ENCODE peak calls at places on chromosomes 2 and 18, in seven cellular contexts. C, F, A, M, L, Q and N are unnamed samples.

GRCh38 chr18:25229858-25230257 is 122.1 kb downstream of the ZNF521 start:
- DNase-seq in C (no peak), F (no peak), A (no peak), M (peak; percentile 31), L (no peak), Q (no peak), N (no peak)

GRCh38 chr2:96164459-96165184 is 19.4 kb upstream of the DUSP2 start:
- DNase-seq in C (no peak), F (no peak), A (peak; percentile 51), M (no peak), L (no peak), Q (peak; percentile 35), N (no peak)

GRCh38 chr2:12051831-12052230 is 305.4 kb downstream of the LPIN1 start:
- DNase-seq in C (no peak), F (no peak), A (no peak), M (peak; percentile 84), L (peak; percentile 47), Q (no peak), N (no peak)

GRCh38 chr2:12341919-12342318 is 374.8 kb upstream of the TRIB2 start:
- DNase-seq in C (no peak), F (no peak), A (no peak), M (no peak), L (no peak), Q (no peak), N (no peak)

GRCh38 chr2:135948642-135949355 is 36.6 kb downstream of the DARS1 start:
- DNase-seq in C (no peak), F (no peak), A (no peak), M (peak; percentile 36), L (peak; percentile 5), Q (peak; percentile 11), N (peak; percentile 46)

GRCh38 chr18:21242141-21243040 is at the start of gene GREB1L:
- DNase-seq in C (peak; percentile 72), F (peak; percentile 63), A (no peak), M (peak; percentile 89), L (peak; percentile 67), Q (no peak), N (no peak)

GRCh38 chr2:223909048-223909741 is 35.9 kb downstream of the WDFY1 start:
- DNase-seq in C (no peak), F (no peak), A (no peak), M (no peak), L (peak; percentile 57), Q (no peak), N (no peak)

GRCh38 chr2:26352892-26353291 is 6.3 kb upstream of the ADGRF3 start:
- DNase-seq in C (no peak), F (no peak), A (no peak), M (no peak), L (peak; percentile 20), Q (no peak), N (no peak)

GRCh38 chr2:79512442-79513401 is at the start of gene CTNNA2:
- DNase-seq in C (peak; percentile 69), F (peak; percentile 50), A (no peak), M (no peak), L (peak; percentile 60), Q (no peak), N (no peak)

GRCh38 chr2:42238644-42239288 is 69.6 kb downstream of the EML4 start:
- DNase-seq in C (no peak), F (peak; percentile 62), A (no peak), M (no peak), L (peak; percentile 5), Q (peak; percentile 10), N (no peak)

GRCh38 chr2:119195887-119196286 is 27.7 kb upstream of the STEAP3 start:
- DNase-seq in C (no peak), F (no peak), A (no peak), M (no peak), L (no peak), Q (no peak), N (no peak)

GRCh38 chr2:184879671-184880070 is 281.3 kb downstream of the ZNF804A start:
- DNase-seq in C (no peak), F (no peak), A (no peak), M (peak; percentile 40), L (no peak), Q (no peak), N (no peak)

GRCh38 chr2:234960091-234961088 is 8.6 kb downstream of the SH3BP4 start:
- DNase-seq in C (peak; percentile 26), F (no peak), A (no peak), M (no peak), L (no peak), Q (no peak), N (no peak)

GRCh38 chr18:3305933-3306332 is 44.0 kb downstream of the MYL12B start:
- DNase-seq in C (no peak), F (no peak), A (no peak), M (peak; percentile 7), L (peak; percentile 59), Q (no peak), N (no peak)

GRCh38 chr2:175627405-175627804 is 374.7 kb downstream of the LNPK start:
- DNase-seq in C (no peak), F (no peak), A (no peak), M (peak; percentile 80), L (no peak), Q (no peak), N (peak; percentile 41)

GRCh38 chr2:8159211-8159965 is 522.5 kb upstream of the ID2 start:
- DNase-seq in C (no peak), F (no peak), A (no peak), M (no peak), L (no peak), Q (no peak), N (no peak)

GRCh38 chr18:68665623-68666022 is 49.3 kb downstream of the TMX3 start:
- DNase-seq in C (no peak), F (no peak), A (no peak), M (no peak), L (no peak), Q (no peak), N (no peak)

GRCh38 chr2:44932564-44933392 is 8.7 kb upstream of the SIX3 start:
- DNase-seq in C (no peak), F (no peak), A (no peak), M (no peak), L (no peak), Q (no peak), N (no peak)

GRCh38 chr2:191740776-191741175 is 62.8 kb downstream of the NABP1 start:
- DNase-seq in C (no peak), F (no peak), A (no peak), M (peak; percentile 16), L (no peak), Q (no peak), N (no peak)

GRCh38 chr2:201758229-201758628 is 22.5 kb downstream of the ALS2 start:
- DNase-seq in C (no peak), F (no peak), A (no peak), M (no peak), L (no peak), Q (no peak), N (no peak)

GRCh38 chr2:161119483-161119882 is 40.7 kb upstream of the TANK start:
- DNase-seq in C (no peak), F (no peak), A (no peak), M (no peak), L (no peak), Q (no peak), N (no peak)

GRCh38 chr2:185658766-185659165 is 79.8 kb upstream of the FSIP2 start:
- DNase-seq in C (no peak), F (no peak), A (no peak), M (peak; percentile 67), L (no peak), Q (no peak), N (no peak)

GRCh38 chr2:48812376-48812775 is 56.9 kb upstream of the LHCGR start:
- DNase-seq in C (no peak), F (no peak), A (no peak), M (no peak), L (no peak), Q (no peak), N (no peak)

GRCh38 chr18:44592639-44593038 is 88.0 kb upstream of the SETBP1 start:
- DNase-seq in C (no peak), F (no peak), A (no peak), M (peak; percentile 84), L (peak; percentile 43), Q (no peak), N (peak; percentile 35)

GRCh38 chr18:35267809-35268208 is 22.2 kb downstream of the ZSCAN30 start:
- DNase-seq in C (peak; percentile 64), F (no peak), A (peak; percentile 67), M (no peak), L (no peak), Q (peak; percentile 9), N (no peak)

DNA sequence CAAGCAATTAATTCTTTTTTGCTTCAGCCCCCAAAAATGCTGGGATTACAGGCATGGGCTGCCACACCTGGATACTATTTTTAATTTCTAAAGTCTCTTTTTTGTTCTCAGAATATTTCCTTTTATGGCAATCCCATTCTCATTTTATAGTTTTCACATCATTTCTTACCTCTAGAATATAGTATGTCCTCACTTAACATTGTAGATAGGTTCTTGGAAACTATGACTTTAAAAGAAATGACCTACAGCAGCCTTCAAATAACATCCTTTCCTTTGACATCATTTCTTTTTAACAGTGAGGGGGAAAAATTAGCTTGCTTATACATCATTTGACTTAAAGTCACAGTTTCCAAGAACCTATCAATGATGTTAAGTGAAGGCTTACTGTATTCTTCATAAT is 31.6 kb downstream of the RBBP8 start:
- DNase-seq in C (no peak), F (no peak), A (no peak), M (no peak), L (no peak), Q (no peak), N (no peak)
- H3K36me3 ChIP-seq in C (peaks cover under 1% of the 10 kb centered on the region), F (peaks cover 3% of the 10 kb centered on the region), A (no peaks in the 10 kb centered on the region), M (no peaks in the 10 kb centered on the region), L (peaks cover 7% of the 10 kb centered on the region), Q (no peaks in the 10 kb centered on the region), N (no peaks in the 10 kb centered on the region)

GRCh38 chr2:179262077-179262660 is 2.5 kb downstream of the SESTD1 start:
- DNase-seq in C (no peak), F (no peak), A (no peak), M (peak; percentile 30), L (no peak), Q (no peak), N (no peak)
- H3K4me3 ChIP-seq in C (peak overlapping the region; percentile 68), F (no peak overlapping the region), A (no peak overlapping the region), M (peak overlapping the region; percentile 97), L (no peak overlapping the region), Q (no peak overlapping the region), N (no peak overlapping the region)

GRCh38 chr2:113183264-113183663 is 9.5 kb downstream of the PSD4 start:
- DNase-seq in C (no peak), F (no peak), A (no peak), M (no peak), L (no peak), Q (no peak), N (no peak)
- H3K36me3 ChIP-seq in C (no peaks in the 10 kb centered on the region), F (peaks cover 27% of the 10 kb centered on the region), A (no peaks in the 10 kb centered on the region), M (no peaks in the 10 kb centered on the region), L (no peaks in the 10 kb centered on the region), Q (peaks cover 37% of the 10 kb centered on the region), N (no peaks in the 10 kb centered on the region)

GRCh38 chr2:126306539-126306938 is 349.4 kb upstream of the GYPC start:
- DNase-seq in C (no peak), F (no peak), A (no peak), M (no peak), L (no peak), Q (no peak), N (no peak)

GRCh38 chr2:126304147-126304546 is 351.8 kb upstream of the GYPC start:
- DNase-seq in C (no peak), F (no peak), A (no peak), M (no peak), L (no peak), Q (no peak), N (no peak)

GRCh38 chr2:126309185-126309584 is 346.8 kb upstream of the GYPC start:
- DNase-seq in C (no peak), F (no peak), A (no peak), M (no peak), L (no peak), Q (no peak), N (no peak)

GRCh38 chr2:126302043-126302442 is 353.9 kb upstream of the GYPC start:
- DNase-seq in C (no peak), F (no peak), A (no peak), M (no peak), L (no peak), Q (no peak), N (no peak)

GRCh38 chr2:126307740-126308139 is 348.2 kb upstream of the GYPC start:
- DNase-seq in C (no peak), F (no peak), A (no peak), M (no peak), L (no peak), Q (no peak), N (no peak)
- H3K4me3 ChIP-seq in C (no peak overlapping the region), F (no peak overlapping the region), A (no peak overlapping the region), M (no peak overlapping the region), L (no peak overlapping the region), Q (no peak overlapping the region), N (no peak overlapping the region)